ENCODE peak calls at places on chromosomes 13 and 19, in six cellular contexts. M, E, R, P, B and K are unnamed samples.

GRCh38 chr13:76293751-76294150 is 592.5 kb downstream of the KCTD12 start:
- DNase-seq in M (no peak), E (no peak), P (no peak), R (no peak), B (no peak), K (no peak)

GRCh38 chr19:13669780-13670355 is 94.5 kb upstream of the MRI1 start:
- DNase-seq in P (no peak), R (no peak), B (no peak), M (no peak), E (no peak), K (no peak)

GRCh38 chr19:2507109-2507508 is 31.2 kb downstream of the GADD45B start:
- DNase-seq in M (no peak), B (peak; percentile 89), E (no peak), P (no peak), R (no peak), K (no peak)

GRCh38 chr19:1766800-1767352 is 13.6 kb downstream of the ONECUT3 start:
- DNase-seq in M (no peak), B (no peak), R (no peak), E (no peak), P (no peak), K (no peak)

GRCh38 chr19:29446331-29446730 is 79.5 kb upstream of the VSTM2B start:
- DNase-seq in B (no peak), E (no peak), M (no peak), R (no peak), P (no peak), K (no peak)

GRCh38 chr13:74132152-74132767 is 1.9 kb downstream of the KLF12 start:
- DNase-seq in R (peak; percentile 15), M (no peak), E (no peak), P (peak; percentile 3), B (no peak), K (no peak)

GRCh38 chr13:110396913-110397379 is 89.9 kb downstream of the COL4A2 start:
- DNase-seq in E (no peak), R (no peak), B (no peak), M (no peak), P (no peak), K (no peak)

GRCh38 chr19:50812474-50812873 is 11.1 kb downstream of the KLK1 start:
- DNase-seq in R (no peak), E (no peak), P (no peak), M (no peak), B (no peak), K (no peak)

GRCh38 chr13:102584423-102584822 is 12.4 kb upstream of the TPP2 start:
- DNase-seq in E (no peak), R (no peak), M (no peak), P (no peak), B (no peak), K (no peak)

GRCh38 chr13:44932171-44932849 is 57.0 kb downstream of the NUFIP1 start:
- DNase-seq in E (no peak), R (no peak), P (no peak), M (no peak), B (no peak), K (no peak)

GRCh38 chr13:104015646-104016396 is 949.6 kb upstream of the SLC10A2 start:
- DNase-seq in M (no peak), P (no peak), R (no peak), E (no peak), B (no peak), K (no peak)

GRCh38 chr13:20140487-20140886 is 20.4 kb downstream of the GJA3 start:
- DNase-seq in R (no peak), B (no peak), P (no peak), E (no peak), M (no peak), K (no peak)

GRCh38 chr19:14536926-14537692 is 7.7 kb downstream of the TECR start:
- DNase-seq in M (no peak), E (no peak), R (no peak), P (peak; percentile 95), B (no peak), K (no peak)

GRCh38 chr13:71624641-71625040 is 242.4 kb downstream of the DACH1 start:
- DNase-seq in P (peak; percentile 35), B (no peak), M (no peak), R (peak; percentile 96), E (no peak), K (no peak)

GRCh38 chr19:12668937-12669271 is 2.3 kb downstream of the WDR83 start:
- DNase-seq in P (peak; percentile 53), M (no peak), B (no peak), R (no peak), E (no peak), K (peak; percentile 37)

GRCh38 chr13:27644302-27644701 is 22.6 kb downstream of the POLR1D start:
- DNase-seq in M (no peak), B (no peak), P (no peak), R (peak; percentile 59), E (no peak), K (no peak)

GRCh38 chr13:93915269-93915809 is 564.1 kb downstream of the DCT start:
- DNase-seq in M (no peak), P (no peak), B (no peak), R (no peak), E (no peak), K (no peak)

GRCh38 chr19:42370068-42370520 is 20.0 kb downstream of the CNFN start:
- DNase-seq in R (no peak), P (peak; percentile 45), E (no peak), M (no peak), B (peak; percentile 26), K (no peak)

GRCh38 chr13:109955598-109955997 is 169.2 kb upstream of the IRS2 start:
- DNase-seq in P (no peak), E (no peak), R (no peak), M (no peak), B (no peak), K (no peak)

GRCh38 chr13:67228909-67229308 is 1.2 kb downstream of the PCDH9 start:
- DNase-seq in E (no peak), B (no peak), R (no peak), M (no peak), P (no peak), K (no peak)

GRCh38 chr13:39284801-39285388 is 246.6 kb downstream of the NHLRC3 start:
- DNase-seq in B (no peak), E (no peak), M (no peak), R (no peak), P (peak; percentile 15), K (no peak)

GRCh38 chr13:113014752-113015745 is 46.0 kb downstream of the MCF2L start:
- DNase-seq in R (no peak), P (no peak), E (no peak), B (no peak), M (no peak), K (no peak)

GRCh38 chr19:46475976-46476375 is 4.6 kb upstream of the PNMA8A start:
- DNase-seq in M (no peak), E (no peak), R (no peak), B (no peak), P (no peak), K (no peak)